ENCODE peak calls at places on chromosomes 11 and 22, in four cellular contexts. H is CD8-positive, alpha-beta memory T cell; S is adrenal gland; I is HCT116. T is an unnamed sample. For H3K4me1, the result is how much of the 10 kb centered on the place peaks cover.

GRCh38 chr11:43504316-43504950 is 145.7 kb downstream of the TTC17 start:
- DNase-seq in H (no peak), S (peak), I (peak), T (peak)

GRCh38 chr11:119363874-119364590 is 17.5 kb downstream of the USP2 start:
- DNase-seq in H (peak), S (peak), I (no peak), T (peak)

GRCh38 chr11:6414874-6415328 is 4.0 kb downstream of the APBB1 start:
- DNase-seq in H (no peak), S (no peak), I (no peak), T (no peak)

GRCh38 chr11:74004046-74004693 is 4.7 kb downstream of the UCP3 start:
- DNase-seq in H (no peak), S (no peak), I (no peak), T (no peak)

GRCh38 chr11:36447947-36448346 is 62.1 kb downstream of the TRAF6 start:
- DNase-seq in H (no peak), S (no peak), I (no peak), T (no peak)

GRCh38 chr11:4181780-4182721 is 87.5 kb downstream of the RRM1 start:
- DNase-seq in H (no peak), S (peak), I (peak), T (peak)

GRCh38 chr11:613369-613968 is 2.3 kb downstream of the IRF7 start:
- DNase-seq in H (peak), S (no peak), I (peak), T (peak)

GRCh38 chr22:35337932-35338331 is 38.2 kb downstream of the TOM1 start:
- DNase-seq in H (no peak), S (no peak), I (no peak), T (no peak)

GRCh38 chr11:125069008-125069407 is 5.9 kb downstream of the SLC37A2 start:
- DNase-seq in H (no peak), S (peak), I (no peak), T (no peak)

GRCh38 chr11:131537196-131537595 is 166.8 kb downstream of the NTM start:
- DNase-seq in H (no peak), S (no peak), I (no peak), T (no peak)

GRCh38 chr11:34345991-34346480 is 11.8 kb downstream of the ABTB2 start:
- DNase-seq in H (no peak), S (no peak), I (no peak), T (no peak)

GRCh38 chr22:17753401-17753989 is 20.8 kb downstream of the BID start:
- DNase-seq in H (no peak), S (no peak), I (no peak), T (no peak)

GRCh38 chr11:45042560-45042959 is 91.9 kb upstream of the TP53I11 start:
- DNase-seq in H (no peak), S (peak), I (no peak), T (no peak)

GRCh38 chr11:112265659-112266409 is 5.2 kb upstream of the PLET1 start:
- DNase-seq in H (no peak), S (no peak), I (no peak), T (no peak)

GRCh38 chr11:114348200-114349191 is 51.8 kb downstream of the C11orf71 start:
- DNase-seq in H (no peak), S (peak), I (peak), T (peak)

GRCh38 chr11:44943696-44944095 is 7.0 kb downstream of the TP53I11 start:
- DNase-seq in H (no peak), S (no peak), I (no peak), T (no peak)

GRCh38 chr11:67118801-67119576 is at the start of gene KDM2A:
- DNase-seq in H (peak), S (peak), I (peak), T (peak)

GRCh38 chr11:96426356-96427103 is 36.7 kb downstream of the JRKL start:
- DNase-seq in H (no peak), S (no peak), I (peak), T (peak)

GRCh38 chr11:78420255-78420764 is 2.7 kb upstream of the GAB2 start:
- DNase-seq in H (peak), S (peak), I (no peak), T (peak)

GRCh38 chr22:49533886-49534285 is 293.8 kb downstream of the BRD1 start:
- DNase-seq in H (no peak), S (no peak), I (no peak), T (no peak)

GRCh38 chr11:85052636-85053035 is 574.5 kb downstream of the DLG2 start:
- DNase-seq in H (no peak), S (no peak), I (no peak), T (no peak)

GRCh38 chr22:41240377-41241132 is at the start of gene CHADL:
- DNase-seq in H (no peak), S (no peak), I (no peak), T (no peak)

GRCh38 chr11:107493117-107493516 is 35.5 kb upstream of the CWF19L2 start:
- DNase-seq in H (no peak), S (peak), I (no peak), T (peak)

GRCh38 chr22:44332946-44333345 is 20.2 kb upstream of the SHISAL1 start:
- DNase-seq in H (no peak), S (no peak), I (no peak), T (no peak)

GRCh38 chr11:47560431-47560830 is 5.0 kb upstream of the PTPMT1 start:
- DNase-seq in H (no peak), S (no peak), I (no peak), T (no peak)

GRCh38 chr11:46659908-46660307 is 40.5 kb downstream of the ARHGAP1 start:
- DNase-seq in H (no peak), S (no peak), I (no peak), T (no peak)

GRCh38 chr11:108693852-108694251 is 29.0 kb downstream of the DDX10 start:
- DNase-seq in H (no peak), S (no peak), I (no peak), T (no peak)

GRCh38 chr22:22179858-22180257 is 64.7 kb upstream of the VPREB1 start:
- DNase-seq in H (no peak), S (no peak), I (no peak), T (no peak)

GRCh38 chr22:41482319-41482935 is 13.5 kb downstream of the ACO2 start:
- DNase-seq in H (no peak), S (no peak), I (no peak), T (no peak)

GRCh38 chr11:32940865-32941264 is 48.3 kb downstream of the QSER1 start:
- DNase-seq in H (no peak), S (no peak), I (no peak), T (no peak)

GRCh38 chr11:80163011-80163410 is 722.2 kb upstream of the TENM4 start:
- DNase-seq in H (no peak), S (no peak), I (no peak), T (no peak)

GRCh38 chr11:123184531-123184930 is 10.5 kb downstream of the CLMP start:
- DNase-seq in H (no peak), S (no peak), I (no peak), T (no peak)

GRCh38 chr22:43313497-43314474 is 29.4 kb downstream of the SCUBE1 start:
- DNase-seq in H (no peak), S (peak), I (no peak), T (peak)

GRCh38 chr22:43312608-43313007 is 30.6 kb downstream of the SCUBE1 start:
- DNase-seq in H (no peak), S (no peak), I (no peak), T (no peak)

GRCh38 chr22:43310311-43310710 is 32.9 kb downstream of the SCUBE1 start:
- DNase-seq in H (no peak), S (no peak), I (no peak), T (peak)

GRCh38 chr22:43308451-43309235 is 34.5 kb downstream of the SCUBE1 start:
- DNase-seq in H (no peak), S (no peak), I (no peak), T (no peak)

GRCh38 chr22:43310798-43311197 is 32.4 kb downstream of the SCUBE1 start:
- DNase-seq in H (no peak), S (no peak), I (no peak), T (no peak)
- H3K4me1 ChIP-seq in H (under half), S (under half), I (under half), T (under half)

DNA sequence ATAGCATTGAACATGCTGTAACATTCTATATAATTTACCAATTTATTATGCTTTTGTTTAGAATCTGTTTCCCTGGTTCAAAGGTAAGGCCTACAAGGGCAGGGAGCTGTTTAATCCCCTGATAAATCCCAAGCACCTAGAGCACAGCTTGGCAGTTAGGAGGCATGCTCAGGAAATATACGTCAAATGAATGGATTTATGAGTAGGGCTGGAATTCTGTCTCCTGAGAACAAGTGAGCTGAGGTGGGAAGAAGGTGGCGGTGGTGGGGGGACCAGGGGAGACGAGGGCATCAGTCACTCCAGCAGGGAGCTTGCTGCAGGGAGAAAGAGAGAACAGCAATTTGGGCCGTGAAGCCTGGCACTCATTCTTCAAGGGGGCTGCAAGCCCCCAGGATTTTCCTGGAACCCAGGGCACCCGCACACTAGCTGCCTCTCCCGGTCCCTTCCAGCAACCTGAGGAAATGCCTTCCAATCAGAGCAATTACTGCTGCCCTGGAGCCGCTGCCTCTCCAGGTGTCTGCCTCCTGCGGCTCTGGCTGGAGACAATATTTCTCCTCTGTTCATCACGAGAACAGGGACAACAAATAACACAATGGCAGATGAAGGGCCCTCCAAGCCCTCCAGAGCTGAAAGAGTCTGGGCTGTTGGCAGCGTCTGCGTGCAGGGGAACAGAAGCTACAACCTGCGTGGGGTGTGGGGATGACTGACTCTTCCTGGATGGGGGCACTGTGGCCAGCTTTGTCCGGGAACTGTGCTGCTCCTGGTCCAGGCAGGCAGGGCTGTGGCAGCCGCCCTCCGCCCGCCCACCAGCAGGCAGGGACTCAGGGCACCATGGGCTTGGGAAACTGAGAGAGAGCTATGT is 233.4 kb downstream of the ST3GAL4 start:
- DNase-seq in H (no peak), S (no peak), I (no peak), T (no peak)
- H3K4me3 ChIP-seq in H (no peak), S (no peak), I (no peak), T (no peak)

DNA sequence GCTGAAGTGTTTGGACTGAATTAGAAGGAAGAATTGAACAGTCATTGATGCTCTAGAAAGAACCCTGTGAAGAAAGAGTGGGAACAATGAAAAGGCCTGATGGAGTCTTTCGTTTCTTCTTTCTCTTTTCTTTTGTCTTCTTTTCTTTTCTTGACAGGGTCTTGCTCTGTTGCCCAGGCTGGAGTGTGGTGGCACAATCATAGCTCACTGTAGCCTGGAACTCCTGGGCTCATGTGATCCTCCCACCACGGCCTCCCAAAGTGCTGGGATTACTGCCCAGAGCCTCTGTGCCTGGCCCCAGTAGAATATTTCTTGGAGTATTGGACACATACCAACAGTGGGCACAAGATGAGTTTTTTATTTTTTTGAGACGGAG is 1.1 kb downstream of the FEN1 start:
- DNase-seq in H (no peak), S (no peak), I (no peak), T (peak)
- H3K4me1 ChIP-seq in H (under half), S (under half), I (under half), T (under half)

GRCh38 chr11:77039491-77040400 is 5.5 kb downstream of the B3GNT6 start:
- DNase-seq in H (no peak), S (no peak), I (no peak), T (peak)
- H3K4me3 ChIP-seq in H (no peak), S (no peak), I (no peak), T (peak)

GRCh38 chr11:94771390-94771789 is 3.2 kb downstream of the AMOTL1 start:
- DNase-seq in H (no peak), S (no peak), I (no peak), T (no peak)

GRCh38 chr11:94769897-94770296 is 1.7 kb downstream of the AMOTL1 start:
- DNase-seq in H (no peak), S (no peak), I (no peak), T (no peak)

GRCh38 chr11:94773842-94774241 is 5.7 kb downstream of the AMOTL1 start:
- DNase-seq in H (no peak), S (no peak), I (no peak), T (no peak)

GRCh38 chr11:94770563-94771120 is 2.5 kb downstream of the AMOTL1 start:
- DNase-seq in H (no peak), S (no peak), I (no peak), T (no peak)

DNA sequence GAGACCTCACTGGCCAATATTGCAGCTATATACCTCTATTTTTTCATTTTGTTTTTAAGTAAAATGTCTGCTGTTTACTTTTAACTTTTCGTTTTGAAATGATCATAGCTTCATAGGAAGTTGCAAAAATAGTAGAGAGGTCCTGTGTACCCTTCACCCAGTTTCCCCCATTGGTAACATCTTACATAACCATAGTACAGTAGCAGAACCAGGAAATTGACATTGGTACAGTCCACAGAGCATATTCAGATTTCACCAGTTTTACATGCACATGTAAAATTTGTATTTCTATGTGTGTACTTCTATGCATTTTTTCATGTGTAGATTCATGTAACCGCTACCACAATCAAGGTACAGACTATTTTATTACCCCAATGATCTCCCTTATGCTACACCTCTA is 3.8 kb downstream of the AMOTL1 start:
- DNase-seq in H (no peak), S (no peak), I (no peak), T (no peak)
- H3K4me1 ChIP-seq in H (under half), S (under half), I (half or more), T (under half)

DNA sequence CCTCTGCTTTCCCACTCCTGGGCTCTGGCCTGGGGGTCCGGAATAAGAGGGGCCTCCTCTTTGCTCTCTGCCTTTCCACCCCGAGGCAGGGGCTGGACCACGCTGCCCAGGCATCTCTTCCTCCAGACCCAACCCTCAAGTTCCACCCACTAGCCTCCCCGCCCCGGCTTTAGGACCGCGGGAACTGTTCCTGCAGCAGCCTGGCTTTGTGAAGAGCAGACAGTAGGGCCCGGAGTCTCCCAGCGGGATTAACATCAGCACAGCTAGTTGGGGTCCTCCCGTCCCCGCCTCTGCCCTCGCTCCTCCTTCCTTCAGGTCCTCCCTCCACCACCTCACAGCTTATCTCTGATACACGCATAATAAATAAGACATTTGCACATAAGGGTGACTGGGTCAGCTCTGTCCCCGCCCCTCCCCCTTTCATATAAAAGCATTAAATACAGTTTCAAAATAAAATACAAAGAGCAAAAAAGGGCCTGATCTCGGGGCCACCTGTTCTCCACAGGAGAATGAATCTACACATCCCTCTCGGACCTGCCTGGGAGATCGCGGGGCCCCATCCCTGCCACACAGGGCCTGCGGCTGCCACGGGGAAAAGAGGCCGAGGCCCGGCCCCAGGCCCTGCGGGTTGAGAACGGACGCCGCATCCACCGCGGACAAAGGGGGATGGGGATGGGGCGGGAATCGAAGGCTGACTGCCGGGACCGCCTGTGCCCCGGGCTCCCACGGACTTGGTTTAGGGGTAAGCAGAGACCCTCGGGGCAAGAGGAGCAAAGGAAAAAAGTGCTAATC is 6.5 kb downstream of the ZFTA start:
- DNase-seq in H (no peak), S (peak), I (no peak), T (peak)
- H3K4me3 ChIP-seq in H (no peak), S (peak), I (no peak), T (peak)